ENCODE peak calls at places on chromosomes 7 and 10, in ten cellular contexts. F, Y, M, G, S, I, W, N, V and P are unnamed samples.

GRCh38 chr10:110010076-110011069 is 2.6 kb downstream of the ADD3 start:
- DNase-seq in Y (no peak), S (no peak), V (peak), I (no peak), N (peak), F (no peak), W (no peak), M (no peak), G (peak), P (no peak)

GRCh38 chr10:119265691-119266090 is 58.3 kb downstream of the GRK5 start:
- DNase-seq in G (no peak), Y (no peak), I (no peak), M (no peak), F (no peak), V (no peak), S (no peak), N (no peak), W (no peak), P (no peak)

GRCh38 chr7:150333659-150334058 is 7.8 kb downstream of the RARRES2 start:
- DNase-seq in I (no peak), F (no peak), G (no peak), V (no peak), S (no peak), N (no peak), M (no peak), Y (no peak), W (no peak), P (no peak)

GRCh38 chr7:19051767-19052375 is 65.6 kb downstream of the TWIST1 start:
- DNase-seq in Y (peak), F (peak), N (peak), W (no peak), S (no peak), V (no peak), G (no peak), M (no peak), I (no peak), P (no peak)

GRCh38 chr10:25425776-25426175 is 251.0 kb downstream of the GPR158 start:
- DNase-seq in I (no peak), G (no peak), N (no peak), V (no peak), Y (no peak), M (no peak), F (no peak), S (no peak), W (no peak), P (no peak)

GRCh38 chr10:49749556-49750491 is 12.3 kb downstream of the OGDHL start:
- DNase-seq in V (no peak), N (peak), Y (no peak), G (no peak), F (no peak), I (no peak), S (no peak), W (no peak), M (no peak), P (no peak)

GRCh38 chr10:95406651-95407280 is 116.0 kb upstream of the PDLIM1 start:
- DNase-seq in Y (no peak), F (no peak), G (no peak), N (peak), M (no peak), I (peak), W (peak), S (no peak), V (peak), P (peak)

GRCh38 chr10:109899578-109900355 is 23.5 kb downstream of the XPNPEP1 start:
- DNase-seq in I (no peak), V (peak), S (no peak), G (no peak), W (no peak), N (no peak), M (no peak), F (peak), Y (no peak), P (no peak)

GRCh38 chr7:157073949-157074624 is 63.6 kb upstream of the MNX1 start:
- DNase-seq in M (no peak), W (no peak), I (no peak), F (no peak), Y (no peak), G (no peak), N (no peak), S (no peak), V (no peak), P (no peak)

GRCh38 chr10:114399576-114399975 is 4.7 kb downstream of the AFAP1L2 start:
- DNase-seq in Y (no peak), V (peak), I (no peak), F (no peak), S (no peak), G (no peak), N (no peak), M (no peak), W (no peak), P (no peak)

GRCh38 chr7:73359746-73360375 is 31.9 kb downstream of the FKBP6 start:
- DNase-seq in N (no peak), V (no peak), Y (no peak), F (no peak), W (no peak), I (no peak), G (no peak), M (no peak), S (no peak), P (no peak)

GRCh38 chr10:51010977-51011376 is 63.3 kb upstream of the PRKG1 start:
- DNase-seq in N (no peak), I (no peak), V (peak), M (no peak), S (no peak), Y (no peak), W (no peak), F (peak), G (no peak), P (no peak)

GRCh38 chr7:76155938-76156337 is 45.8 kb upstream of the SRRM3 start:
- DNase-seq in F (no peak), Y (no peak), V (peak), G (no peak), W (peak), I (peak), S (no peak), N (no peak), M (no peak), P (no peak)

GRCh38 chr10:12181065-12181775 is 14.5 kb downstream of the NUDT5 start:
- DNase-seq in W (no peak), I (no peak), Y (no peak), M (no peak), V (peak), N (no peak), F (no peak), G (peak), S (peak), P (no peak)

GRCh38 chr7:98992076-98992475 is 113.7 kb downstream of the TRRAP start:
- DNase-seq in W (peak), M (peak), I (no peak), Y (no peak), F (no peak), S (no peak), G (no peak), V (no peak), N (no peak), P (no peak)

GRCh38 chr10:125979976-125980375 is 83.6 kb downstream of the FANK1 start:
- DNase-seq in V (no peak), G (no peak), S (no peak), M (no peak), I (no peak), W (no peak), F (no peak), N (no peak), Y (no peak), P (no peak)

GRCh38 chr7:123023126-123023525 is 27.6 kb upstream of the TAS2R16 start:
- DNase-seq in V (peak), W (no peak), N (no peak), I (no peak), F (no peak), S (no peak), G (no peak), M (no peak), Y (no peak), P (no peak)

GRCh38 chr7:141675431-141676210 is 26.3 kb downstream of the DENND11 start:
- DNase-seq in G (no peak), I (no peak), F (peak), S (no peak), W (no peak), Y (no peak), N (no peak), V (peak), M (no peak), P (no peak)

GRCh38 chr7:39829028-39829427 is 121.0 kb upstream of the CDK13 start:
- DNase-seq in G (no peak), Y (no peak), M (no peak), V (no peak), I (no peak), F (no peak), S (no peak), N (no peak), W (no peak), P (no peak)

GRCh38 chr7:118148930-118149329 is 35.0 kb upstream of the LSM8 start:
- DNase-seq in F (no peak), Y (peak), I (no peak), V (peak), N (no peak), W (no peak), M (no peak), S (no peak), G (no peak), P (no peak)

GRCh38 chr7:37336259-37336658 is 112.4 kb downstream of the ELMO1 start:
- DNase-seq in Y (no peak), G (no peak), F (no peak), S (no peak), N (no peak), I (peak), W (no peak), M (no peak), V (no peak), P (no peak)

GRCh38 chr7:115600196-115600595 is 430.4 kb downstream of the TFEC start:
- DNase-seq in I (no peak), Y (no peak), S (no peak), V (peak), G (no peak), N (no peak), W (no peak), F (no peak), M (no peak), P (no peak)

GRCh38 chr10:119602241-119603095 is 5.7 kb upstream of the TIAL1 start:
- DNase-seq in Y (peak), W (no peak), M (no peak), F (peak), V (no peak), S (no peak), N (peak), I (no peak), G (no peak), P (no peak)

GRCh38 chr7:155961241-155962190 is 149.3 kb upstream of the SHH start:
- DNase-seq in N (no peak), W (no peak), F (no peak), G (no peak), Y (no peak), I (no peak), M (peak), S (peak), V (peak), P (no peak)

GRCh38 chr7:131164025-131164899 is 163.4 kb upstream of the MKLN1 start:
- DNase-seq in Y (no peak), G (no peak), F (peak), N (no peak), S (peak), M (no peak), I (no peak), V (peak), W (no peak), P (no peak)

GRCh38 chr7:117565226-117565625 is 85.4 kb downstream of the CFTR start:
- DNase-seq in G (no peak), F (no peak), S (no peak), N (no peak), I (no peak), W (no peak), M (no peak), V (no peak), Y (no peak), P (no peak)

GRCh38 chr7:96982586-96982985 is 22.8 kb upstream of the DLX6 start:
- DNase-seq in S (no peak), Y (no peak), N (no peak), F (no peak), I (no peak), V (no peak), M (no peak), G (no peak), W (no peak), P (no peak)

GRCh38 chr7:99272476-99273045 is at the start of gene MYH16:
- DNase-seq in G (no peak), N (no peak), I (no peak), M (no peak), Y (no peak), S (peak), F (no peak), V (peak), W (no peak), P (no peak)

GRCh38 chr10:85558533-85558932 is 808.1 kb downstream of the GRID1 start:
- DNase-seq in M (no peak), G (no peak), S (no peak), F (no peak), N (no peak), Y (no peak), W (no peak), I (no peak), V (no peak), P (no peak)

GRCh38 chr10:74650613-74651012 is 175.8 kb upstream of the KAT6B start:
- DNase-seq in M (no peak), N (no peak), G (no peak), I (no peak), F (no peak), Y (no peak), S (no peak), W (no peak), V (no peak), P (no peak)

GRCh38 chr7:30941582-30942310 is 22.0 kb upstream of the GHRHR start:
- DNase-seq in N (no peak), W (no peak), F (no peak), S (no peak), M (no peak), Y (no peak), V (no peak), G (no peak), I (no peak), P (no peak)

GRCh38 chr7:1848013-1848640 is 178.1 kb downstream of the ELFN1 start:
- DNase-seq in N (no peak), F (peak), S (no peak), I (no peak), M (no peak), G (no peak), Y (no peak), V (no peak), W (peak), P (no peak)

GRCh38 chr7:70042533-70042932 is 444.3 kb downstream of the AUTS2 start:
- DNase-seq in W (no peak), M (no peak), N (no peak), I (peak), Y (no peak), V (peak), F (no peak), S (peak), G (no peak), P (no peak)

GRCh38 chr7:42692609-42693008 is 219.3 kb downstream of the C7orf25 start:
- DNase-seq in I (no peak), W (no peak), Y (no peak), M (no peak), N (no peak), V (peak), S (no peak), F (no peak), G (no peak), P (no peak)
- TF ChIP-seq CTCF in I (no peak), W (no peak), Y (no peak), M (no peak), N (no peak), V (no peak), S (no peak), F (no peak), G (no peak), P (no peak)

GRCh38 chr7:36152756-36153570 is at the start of gene EEPD1:
- DNase-seq in N (peak), F (peak), W (peak), G (peak), S (peak), M (peak), V (peak), Y (peak), I (peak), P (peak)
- H3K27ac ChIP-seq in N (peak), F (no peak), W (peak), G (peak), S (peak), M (peak), V (peak), Y (peak), I (peak), P (peak)

GRCh38 chr7:13990319-13990983 is 985 bp upstream of the ETV1 start:
- DNase-seq in I (peak), F (peak), M (no peak), G (no peak), V (peak), N (peak), W (peak), Y (peak), S (peak), P (peak)

GRCh38 chr7:13988011-13988410 is 1.5 kb downstream of the ETV1 start:
- DNase-seq in M (no peak), G (no peak), F (peak), N (no peak), I (no peak), V (peak), S (no peak), W (no peak), Y (no peak), P (no peak)

GRCh38 chr7:13989944-13990295 is 454 bp upstream of the ETV1 start:
- DNase-seq in G (no peak), S (no peak), W (no peak), I (no peak), M (no peak), F (no peak), N (peak), Y (no peak), V (no peak), P (no peak)

GRCh38 chr7:13988765-13989137 is 715 bp downstream of the ETV1 start:
- DNase-seq in G (no peak), F (peak), I (peak), S (no peak), V (peak), N (peak), W (peak), Y (peak), M (no peak), P (no peak)

GRCh38 chr7:13989138-13989943 is at the start of gene ETV1:
- DNase-seq in S (peak), F (peak), I (peak), M (peak), G (no peak), V (peak), N (peak), Y (peak), W (peak), P (peak)
- TF ChIP-seq CTCF in S (peak), F (no peak), I (peak), M (no peak), G (no peak), V (peak), N (no peak), Y (peak), W (peak), P (peak)

GRCh38 chr10:63145782-63146181 is 12.7 kb downstream of the NRBF2 start:
- DNase-seq in W (no peak), M (no peak), I (no peak), Y (no peak), F (no peak), V (peak), G (no peak), S (no peak), N (no peak), P (no peak)

GRCh38 chr10:63150745-63151144 is 17.6 kb downstream of the NRBF2 start:
- DNase-seq in Y (no peak), G (no peak), F (no peak), W (no peak), V (no peak), S (no peak), M (no peak), I (no peak), N (no peak), P (no peak)

GRCh38 chr10:63142136-63142535 is 9.0 kb downstream of the NRBF2 start:
- DNase-seq in S (no peak), N (no peak), G (no peak), W (no peak), Y (no peak), M (no peak), V (no peak), I (no peak), F (no peak), P (no peak)

GRCh38 chr10:63143984-63144383 is 10.9 kb downstream of the NRBF2 start:
- DNase-seq in I (no peak), Y (no peak), M (no peak), S (no peak), N (no peak), F (no peak), G (no peak), W (no peak), V (no peak), P (no peak)

GRCh38 chr10:63146503-63146902 is 13.4 kb downstream of the NRBF2 start:
- DNase-seq in S (no peak), N (no peak), I (no peak), M (no peak), W (no peak), Y (no peak), G (no peak), F (no peak), V (no peak), P (no peak)
- H3K27ac ChIP-seq in S (no peak), N (no peak), I (peak), M (no peak), W (no peak), Y (no peak), G (no peak), F (no peak), V (no peak), P (no peak)

GRCh38 chr10:102778781-102779180 is 35.0 kb downstream of the WBP1L start:
- DNase-seq in V (no peak), F (no peak), W (no peak), I (no peak), G (no peak), N (no peak), Y (no peak), S (no peak), M (peak), P (no peak)

GRCh38 chr10:102775973-102776669 is 32.4 kb downstream of the WBP1L start:
- DNase-seq in Y (peak), V (peak), M (peak), I (peak), W (peak), S (no peak), N (peak), G (no peak), F (peak), P (peak)

GRCh38 chr10:102776779-102777417 is 33.1 kb downstream of the WBP1L start:
- DNase-seq in I (peak), S (peak), Y (peak), F (peak), M (peak), G (no peak), W (peak), V (peak), N (peak), P (peak)

GRCh38 chr10:102779680-102780079 is 35.9 kb downstream of the WBP1L start:
- DNase-seq in W (no peak), G (no peak), S (peak), M (no peak), N (no peak), I (no peak), F (no peak), V (peak), Y (no peak), P (no peak)

GRCh38 chr10:102777696-102778530 is 34.2 kb downstream of the WBP1L start:
- DNase-seq in W (no peak), F (no peak), N (no peak), M (peak), S (peak), I (no peak), Y (peak), V (no peak), G (no peak), P (no peak)
- TF ChIP-seq CTCF in W (no peak), F (no peak), N (no peak), M (no peak), S (no peak), I (no peak), Y (no peak), V (no peak), G (no peak), P (no peak)